ENCODE peak calls at places on chromosomes 12 and 14, in four cellular contexts. One of them, this sample, is unnamed.

GRCh38 chr14:99537399-99537798 is 56.2 kb downstream of the CCNK start:
- DNase-seq in CD8-positive, alpha-beta T cell: no peak
- DNase-seq in A673: no peak
- DNase-seq in AG09309: no peak
- DNase-seq in this sample: peak; percentile 33

GRCh38 chr14:53450871-53451270 is 297.7 kb upstream of the DDHD1 start:
- DNase-seq in CD8-positive, alpha-beta T cell: no peak
- DNase-seq in AG09309: peak; percentile 29
- DNase-seq in A673: no peak
- DNase-seq in this sample: no peak

GRCh38 chr12:112685321-112685720 is 106.2 kb upstream of the RPH3A start:
- DNase-seq in A673: no peak
- DNase-seq in CD8-positive, alpha-beta T cell: no peak
- DNase-seq in AG09309: no peak
- DNase-seq in this sample: no peak

GRCh38 chr12:77231548-77231947 is 166.2 kb upstream of the E2F7 start:
- DNase-seq in A673: peak; percentile 88
- DNase-seq in AG09309: peak; percentile 74
- DNase-seq in CD8-positive, alpha-beta T cell: no peak
- DNase-seq in this sample: peak; percentile 28

GRCh38 chr12:7060353-7060954 is at the start of gene C1S:
- DNase-seq in AG09309: peak; percentile 98
- DNase-seq in CD8-positive, alpha-beta T cell: no peak
- DNase-seq in A673: peak; percentile 42
- DNase-seq in this sample: peak; percentile 97

GRCh38 chr12:94875525-94875924 is 128.0 kb downstream of the NDUFA12 start:
- DNase-seq in CD8-positive, alpha-beta T cell: no peak
- DNase-seq in A673: no peak
- DNase-seq in AG09309: no peak
- DNase-seq in this sample: no peak

GRCh38 chr14:65834051-65834450 is 421.5 kb downstream of the FUT8 start:
- DNase-seq in CD8-positive, alpha-beta T cell: no peak
- DNase-seq in AG09309: no peak
- DNase-seq in A673: no peak
- DNase-seq in this sample: no peak

GRCh38 chr14:37397941-37398215 is 197.2 kb downstream of the FOXA1 start:
- DNase-seq in CD8-positive, alpha-beta T cell: no peak
- DNase-seq in A673: no peak
- DNase-seq in AG09309: no peak
- DNase-seq in this sample: no peak

GRCh38 chr12:6195665-6196535 is 4.3 kb upstream of the CD9 start:
- DNase-seq in AG09309: peak; percentile 54
- DNase-seq in A673: peak; percentile 78
- DNase-seq in CD8-positive, alpha-beta T cell: peak; percentile 60
- DNase-seq in this sample: no peak

GRCh38 chr12:38149395-38150073 is 167.0 kb upstream of the ALG10B start:
- DNase-seq in A673: no peak
- DNase-seq in AG09309: no peak
- DNase-seq in CD8-positive, alpha-beta T cell: no peak
- DNase-seq in this sample: no peak

GRCh38 chr12:48151103-48151771 is 6.1 kb downstream of the ASB8 start:
- DNase-seq in CD8-positive, alpha-beta T cell: no peak
- DNase-seq in AG09309: no peak
- DNase-seq in A673: no peak
- DNase-seq in this sample: no peak

GRCh38 chr12:23462546-23462945 is 486.9 kb downstream of the SOX5 start:
- DNase-seq in CD8-positive, alpha-beta T cell: no peak
- DNase-seq in A673: no peak
- DNase-seq in AG09309: no peak
- DNase-seq in this sample: no peak

GRCh38 chr12:107731376-107731775 is 29.6 kb downstream of the PRDM4 start:
- DNase-seq in CD8-positive, alpha-beta T cell: no peak
- DNase-seq in AG09309: no peak
- DNase-seq in A673: no peak
- DNase-seq in this sample: no peak

GRCh38 chr14:91395998-91396660 is 21.5 kb downstream of the CCDC88C start:
- DNase-seq in CD8-positive, alpha-beta T cell: no peak
- DNase-seq in AG09309: no peak
- DNase-seq in A673: no peak
- DNase-seq in this sample: no peak

GRCh38 chr14:94001501-94002396 is 4.6 kb downstream of the CCDC197 start:
- DNase-seq in AG09309: no peak
- DNase-seq in A673: peak; percentile 69
- DNase-seq in CD8-positive, alpha-beta T cell: peak; percentile 29
- DNase-seq in this sample: no peak

GRCh38 chr14:99258884-99259283 is 13.1 kb downstream of the BCL11B start:
- DNase-seq in CD8-positive, alpha-beta T cell: peak; percentile 14
- DNase-seq in AG09309: no peak
- DNase-seq in A673: no peak
- DNase-seq in this sample: no peak

GRCh38 chr12:84159245-84159644 is 753.4 kb downstream of the SLC6A15 start:
- DNase-seq in AG09309: no peak
- DNase-seq in CD8-positive, alpha-beta T cell: no peak
- DNase-seq in A673: no peak
- DNase-seq in this sample: peak; percentile 19

GRCh38 chr14:73058923-73059311 is 583 bp downstream of the RBM25 start:
- DNase-seq in CD8-positive, alpha-beta T cell: no peak
- DNase-seq in AG09309: no peak
- DNase-seq in A673: peak; percentile 38
- DNase-seq in this sample: no peak

GRCh38 chr12:127923501-127923900 is 343.5 kb upstream of the TMEM132C start:
- DNase-seq in A673: no peak
- DNase-seq in AG09309: no peak
- DNase-seq in CD8-positive, alpha-beta T cell: no peak
- DNase-seq in this sample: no peak

GRCh38 chr14:70616646-70617045 is 16.2 kb upstream of the MED6 start:
- DNase-seq in CD8-positive, alpha-beta T cell: no peak
- DNase-seq in AG09309: no peak
- DNase-seq in A673: no peak
- DNase-seq in this sample: no peak

GRCh38 chr14:105864651-105865265 is 338.4 kb downstream of the TMEM121 start:
- DNase-seq in CD8-positive, alpha-beta T cell: no peak
- DNase-seq in A673: no peak
- DNase-seq in AG09309: no peak
- DNase-seq in this sample: no peak

GRCh38 chr12:99224237-99224636 is 423.3 kb upstream of the GARIN6 start:
- DNase-seq in CD8-positive, alpha-beta T cell: no peak
- DNase-seq in A673: no peak
- DNase-seq in AG09309: no peak
- DNase-seq in this sample: no peak

DNA sequence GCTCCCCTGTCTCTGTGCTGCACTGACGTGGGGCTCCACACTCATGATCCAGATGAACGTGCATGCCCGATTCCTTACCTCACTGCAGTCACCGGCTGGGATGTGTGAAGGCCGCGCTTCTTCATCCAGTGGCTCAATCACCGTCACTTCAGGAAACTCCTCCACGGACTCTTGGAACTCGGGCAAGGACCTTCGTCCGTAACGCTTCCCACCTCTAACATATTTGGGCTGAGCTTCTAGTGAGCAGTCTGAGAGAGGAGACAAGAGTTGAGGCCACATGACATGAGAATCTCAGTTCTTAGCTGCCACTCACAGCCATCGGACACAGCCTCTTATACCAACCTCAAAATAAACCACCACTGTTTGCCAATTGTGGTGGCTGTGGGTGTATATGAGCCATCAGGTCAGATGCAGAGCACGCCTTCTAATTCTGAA is 38.3 kb downstream of the NIN start:
- DNase-seq in AG09309: no peak
- DNase-seq in A673: no peak
- DNase-seq in CD8-positive, alpha-beta T cell: no peak
- DNase-seq in this sample: no peak
- H3K4me3 ChIP-seq in AG09309: no peak overlapping the region
- H3K4me3 ChIP-seq in A673: no peak overlapping the region
- H3K4me3 ChIP-seq in CD8-positive, alpha-beta T cell: no peak overlapping the region
- H3K4me3 ChIP-seq in this sample: no peak overlapping the region

GRCh38 chr14:20247651-20248246 is 8.7 kb downstream of the OR11H4 start:
- DNase-seq in CD8-positive, alpha-beta T cell: no peak
- DNase-seq in A673: peak; percentile 21
- DNase-seq in AG09309: no peak
- DNase-seq in this sample: no peak
- TF ChIP-seq CTCF in CD8-positive, alpha-beta T cell: peak; percentile 17
- TF ChIP-seq CTCF in A673: peak; percentile 30
- TF ChIP-seq CTCF in AG09309: no peak
- TF ChIP-seq CTCF in this sample: no peak

DNA sequence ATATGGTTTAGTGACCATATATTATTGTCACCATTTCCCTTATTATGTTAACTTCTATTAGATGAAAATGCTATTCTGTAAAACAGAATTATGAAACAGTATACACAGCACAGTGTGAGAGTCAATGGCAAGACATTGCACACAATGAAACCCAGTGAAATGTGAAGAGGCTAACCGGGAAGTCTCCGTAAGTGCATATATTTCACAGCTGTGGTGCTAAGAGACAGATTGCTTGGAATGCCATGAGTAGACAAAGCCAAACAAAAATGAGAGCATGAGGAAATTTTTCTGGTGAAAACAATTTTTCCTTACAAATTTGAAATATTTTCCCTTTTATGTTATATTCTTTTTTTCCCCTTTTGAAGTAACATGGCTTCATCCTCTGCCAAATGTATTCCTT is 49.4 kb downstream of the DYRK2 start:
- DNase-seq in CD8-positive, alpha-beta T cell: no peak
- DNase-seq in AG09309: no peak
- DNase-seq in A673: no peak
- DNase-seq in this sample: no peak
- H3K4me3 ChIP-seq in CD8-positive, alpha-beta T cell: no peak overlapping the region
- H3K4me3 ChIP-seq in AG09309: no peak overlapping the region
- H3K4me3 ChIP-seq in A673: no peak overlapping the region
- H3K4me3 ChIP-seq in this sample: no peak overlapping the region

DNA sequence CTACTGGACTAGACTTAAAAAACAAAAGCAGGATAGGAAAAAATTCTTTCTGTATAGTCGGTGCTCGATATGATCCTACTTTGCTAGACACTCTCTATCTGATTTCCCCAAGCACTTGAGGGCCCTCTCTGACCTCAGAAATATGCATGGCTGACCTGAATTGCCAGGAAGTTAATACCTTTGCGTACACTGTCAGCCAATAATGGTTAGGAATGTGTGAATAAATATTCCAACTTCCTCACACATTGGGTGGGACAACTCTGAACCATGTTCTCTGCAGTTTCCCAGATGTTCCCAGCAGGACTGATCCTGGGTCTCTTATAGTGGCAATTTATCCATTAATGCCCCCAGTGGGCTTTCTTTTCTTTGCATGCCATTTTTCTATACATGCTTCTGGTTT is 20.5 kb upstream of the RPL10L start:
- DNase-seq in A673: no peak
- DNase-seq in AG09309: no peak
- DNase-seq in CD8-positive, alpha-beta T cell: no peak
- DNase-seq in this sample: no peak
- TF ChIP-seq CTCF in A673: no peak
- TF ChIP-seq CTCF in AG09309: no peak
- TF ChIP-seq CTCF in CD8-positive, alpha-beta T cell: no peak
- TF ChIP-seq CTCF in this sample: no peak